ENCODE peak calls at places on chromosomes 6 and 20, in nine cellular contexts. One of them, this sample, is unnamed.

GRCh38 chr6:80174931-80175572 is 68.6 kb downstream of the BCKDHB start:
- DNase-seq in tibial artery: no peak
- DNase-seq in NCI-H2081: no peak
- DNase-seq in T1000: no peak
- DNase-seq in pancreas: no peak
- DNase-seq in KG1: peak
- DNase-seq in stimulated activated CD8-positive, alpha-beta memory T cell treated with anti-CD3 and anti-CD28 coated beads, Interleukin-15, amount 100 ng/mL, for 24 hours: no peak
- DNase-seq in substantia nigra: no peak
- DNase-seq in kidney epithelial cell: no peak
- DNase-seq in this sample: no peak

GRCh38 chr6:156600678-156601077 is 176.5 kb upstream of the ARID1B start:
- DNase-seq in pancreas: no peak
- DNase-seq in T1000: no peak
- DNase-seq in stimulated activated CD8-positive, alpha-beta memory T cell treated with anti-CD3 and anti-CD28 coated beads, Interleukin-15, amount 100 ng/mL, for 24 hours: no peak
- DNase-seq in substantia nigra: no peak
- DNase-seq in tibial artery: no peak
- DNase-seq in NCI-H2081: no peak
- DNase-seq in kidney epithelial cell: no peak
- DNase-seq in KG1: no peak
- DNase-seq in this sample: no peak

GRCh38 chr20:50450961-50451752 is 59.0 kb upstream of the PTPN1 start:
- DNase-seq in KG1: peak
- DNase-seq in T1000: no peak
- DNase-seq in NCI-H2081: no peak
- DNase-seq in pancreas: no peak
- DNase-seq in kidney epithelial cell: no peak
- DNase-seq in stimulated activated CD8-positive, alpha-beta memory T cell treated with anti-CD3 and anti-CD28 coated beads, Interleukin-15, amount 100 ng/mL, for 24 hours: no peak
- DNase-seq in tibial artery: no peak
- DNase-seq in substantia nigra: no peak
- DNase-seq in this sample: no peak

GRCh38 chr6:2563635-2564034 is 187.1 kb downstream of the MYLK4 start:
- DNase-seq in KG1: no peak
- DNase-seq in kidney epithelial cell: no peak
- DNase-seq in pancreas: no peak
- DNase-seq in stimulated activated CD8-positive, alpha-beta memory T cell treated with anti-CD3 and anti-CD28 coated beads, Interleukin-15, amount 100 ng/mL, for 24 hours: no peak
- DNase-seq in tibial artery: no peak
- DNase-seq in substantia nigra: no peak
- DNase-seq in NCI-H2081: no peak
- DNase-seq in T1000: no peak
- DNase-seq in this sample: no peak

GRCh38 chr20:37650661-37651060 is 43.2 kb upstream of the CTNNBL1 start:
- DNase-seq in stimulated activated CD8-positive, alpha-beta memory T cell treated with anti-CD3 and anti-CD28 coated beads, Interleukin-15, amount 100 ng/mL, for 24 hours: no peak
- DNase-seq in tibial artery: no peak
- DNase-seq in substantia nigra: no peak
- DNase-seq in kidney epithelial cell: no peak
- DNase-seq in pancreas: no peak
- DNase-seq in NCI-H2081: no peak
- DNase-seq in T1000: no peak
- DNase-seq in KG1: no peak
- DNase-seq in this sample: no peak

GRCh38 chr6:56958481-56958880 is 3.6 kb downstream of the BEND6 start:
- DNase-seq in tibial artery: no peak
- DNase-seq in kidney epithelial cell: no peak
- DNase-seq in KG1: no peak
- DNase-seq in T1000: no peak
- DNase-seq in stimulated activated CD8-positive, alpha-beta memory T cell treated with anti-CD3 and anti-CD28 coated beads, Interleukin-15, amount 100 ng/mL, for 24 hours: no peak
- DNase-seq in substantia nigra: no peak
- DNase-seq in NCI-H2081: no peak
- DNase-seq in pancreas: no peak
- DNase-seq in this sample: no peak

GRCh38 chr6:11460001-11460668 is 77.4 kb upstream of the TMEM170B start:
- DNase-seq in KG1: no peak
- DNase-seq in kidney epithelial cell: no peak
- DNase-seq in stimulated activated CD8-positive, alpha-beta memory T cell treated with anti-CD3 and anti-CD28 coated beads, Interleukin-15, amount 100 ng/mL, for 24 hours: no peak
- DNase-seq in NCI-H2081: no peak
- DNase-seq in tibial artery: no peak
- DNase-seq in substantia nigra: no peak
- DNase-seq in T1000: no peak
- DNase-seq in pancreas: no peak
- DNase-seq in this sample: no peak

GRCh38 chr6:142302427-142303190 is 802 bp downstream of the ADGRG6 start:
- DNase-seq in T1000: no peak
- DNase-seq in pancreas: no peak
- DNase-seq in tibial artery: no peak
- DNase-seq in kidney epithelial cell: no peak
- DNase-seq in NCI-H2081: no peak
- DNase-seq in KG1: no peak
- DNase-seq in substantia nigra: no peak
- DNase-seq in stimulated activated CD8-positive, alpha-beta memory T cell treated with anti-CD3 and anti-CD28 coated beads, Interleukin-15, amount 100 ng/mL, for 24 hours: no peak
- DNase-seq in this sample: no peak

GRCh38 chr20:16397053-16397452 is 176.2 kb downstream of the KIF16B start:
- DNase-seq in NCI-H2081: no peak
- DNase-seq in substantia nigra: peak
- DNase-seq in kidney epithelial cell: no peak
- DNase-seq in KG1: no peak
- DNase-seq in T1000: no peak
- DNase-seq in tibial artery: peak
- DNase-seq in pancreas: peak
- DNase-seq in stimulated activated CD8-positive, alpha-beta memory T cell treated with anti-CD3 and anti-CD28 coated beads, Interleukin-15, amount 100 ng/mL, for 24 hours: no peak
- DNase-seq in this sample: no peak

GRCh38 chr6:163579111-163579879 is 164.8 kb downstream of the QKI start:
- DNase-seq in stimulated activated CD8-positive, alpha-beta memory T cell treated with anti-CD3 and anti-CD28 coated beads, Interleukin-15, amount 100 ng/mL, for 24 hours: no peak
- DNase-seq in NCI-H2081: no peak
- DNase-seq in KG1: no peak
- DNase-seq in pancreas: no peak
- DNase-seq in T1000: no peak
- DNase-seq in substantia nigra: no peak
- DNase-seq in kidney epithelial cell: no peak
- DNase-seq in tibial artery: no peak
- DNase-seq in this sample: peak

GRCh38 chr6:55963301-55963700 is 87.9 kb upstream of the BMP5 start:
- DNase-seq in substantia nigra: no peak
- DNase-seq in pancreas: no peak
- DNase-seq in T1000: no peak
- DNase-seq in KG1: no peak
- DNase-seq in tibial artery: no peak
- DNase-seq in stimulated activated CD8-positive, alpha-beta memory T cell treated with anti-CD3 and anti-CD28 coated beads, Interleukin-15, amount 100 ng/mL, for 24 hours: no peak
- DNase-seq in NCI-H2081: no peak
- DNase-seq in kidney epithelial cell: no peak
- DNase-seq in this sample: no peak

GRCh38 chr20:50572922-50573777 is 63.0 kb downstream of the PTPN1 start:
- DNase-seq in T1000: peak
- DNase-seq in stimulated activated CD8-positive, alpha-beta memory T cell treated with anti-CD3 and anti-CD28 coated beads, Interleukin-15, amount 100 ng/mL, for 24 hours: no peak
- DNase-seq in KG1: no peak
- DNase-seq in tibial artery: peak
- DNase-seq in NCI-H2081: peak
- DNase-seq in kidney epithelial cell: no peak
- DNase-seq in pancreas: no peak
- DNase-seq in substantia nigra: peak
- DNase-seq in this sample: peak